ENCODE peak calls at places on chromosomes 13 and 19, in six cellular contexts. L, X, Q, P, H and M are unnamed samples. For H3K9me3 and H3K4me1, the result is how much of the 10 kb centered on the place peaks cover.

GRCh38 chr19:11338569-11339253 is 746 bp downstream of the RAB3D start:
- DNase-seq in L (no peak), X (no peak), Q (no peak), P (no peak), H (no peak), M (no peak)

GRCh38 chr13:95355491-95355890 is 54.2 kb upstream of the ABCC4 start:
- DNase-seq in L (no peak), X (peak), Q (peak), P (no peak), H (no peak), M (no peak)

GRCh38 chr13:78910147-78910546 is 251.2 kb upstream of the OBI1 start:
- DNase-seq in L (no peak), X (no peak), Q (no peak), P (no peak), H (no peak), M (no peak)

GRCh38 chr19:54532528-54532927 is 29.9 kb downstream of the LAIR2 start:
- DNase-seq in L (no peak), X (no peak), Q (no peak), P (no peak), H (no peak), M (no peak)

GRCh38 chr19:13748169-13748884 is 16.0 kb upstream of the MRI1 start:
- DNase-seq in L (peak), X (peak), Q (no peak), P (peak), H (peak), M (no peak)

GRCh38 chr19:29576761-29577661 is 29.1 kb upstream of the POP4 start:
- DNase-seq in L (no peak), X (peak), Q (no peak), P (no peak), H (no peak), M (no peak)

GRCh38 chr19:1062387-1063029 is 4.5 kb upstream of the ARHGAP45 start:
- DNase-seq in L (no peak), X (no peak), Q (no peak), P (no peak), H (no peak), M (no peak)

GRCh38 chr19:31140717-31141116 is 208.5 kb downstream of the TSHZ3 start:
- DNase-seq in L (no peak), X (peak), Q (peak), P (no peak), H (no peak), M (no peak)

GRCh38 chr13:112723771-112724170 is 33.9 kb downstream of the ATP11A start:
- DNase-seq in L (no peak), X (no peak), Q (no peak), P (no peak), H (no peak), M (no peak)

GRCh38 chr13:109743706-109744453 is 42.5 kb downstream of the IRS2 start:
- DNase-seq in L (no peak), X (peak), Q (peak), P (no peak), H (no peak), M (no peak)

GRCh38 chr13:51549593-51549992 is 34.7 kb upstream of the WDFY2 start:
- DNase-seq in L (no peak), X (no peak), Q (no peak), P (no peak), H (no peak), M (no peak)

GRCh38 chr13:68927387-68928026 is 1180.1 kb upstream of the ATXN8OS start:
- DNase-seq in L (no peak), X (no peak), Q (peak), P (peak), H (no peak), M (peak)

GRCh38 chr13:112245959-112246358 is 130.2 kb upstream of the SPACA7 start:
- DNase-seq in L (peak), X (no peak), Q (no peak), P (no peak), H (no peak), M (no peak)

GRCh38 chr13:111212517-111212873 is 97.4 kb downstream of the ARHGEF7 start:
- DNase-seq in L (no peak), X (no peak), Q (no peak), P (no peak), H (no peak), M (no peak)

GRCh38 chr13:66634384-66634783 is 595.8 kb downstream of the PCDH9 start:
- DNase-seq in L (no peak), X (peak), Q (no peak), P (no peak), H (no peak), M (no peak)

GRCh38 chr13:75875450-75875849 is 239.3 kb downstream of the LMO7 start:
- DNase-seq in L (no peak), X (no peak), Q (no peak), P (no peak), H (no peak), M (no peak)

GRCh38 chr13:110399801-110400200 is 92.7 kb downstream of the COL4A2 start:
- DNase-seq in L (no peak), X (peak), Q (no peak), P (no peak), H (no peak), M (no peak)

GRCh38 chr19:6213696-6214585 is 65.8 kb downstream of the MLLT1 start:
- DNase-seq in L (no peak), X (no peak), Q (no peak), P (no peak), H (no peak), M (no peak)

GRCh38 chr13:41905600-41906254 is 55.2 kb downstream of the VWA8 start:
- DNase-seq in L (no peak), X (peak), Q (peak), P (no peak), H (no peak), M (peak)

GRCh38 chr19:14413765-14414171 is 5.4 kb downstream of the DDX39A start:
- DNase-seq in L (no peak), X (peak), Q (peak), P (no peak), H (no peak), M (peak)

GRCh38 chr19:29006057-29006735 is 206.8 kb downstream of the UQCRFS1 start:
- DNase-seq in L (no peak), X (peak), Q (no peak), P (no peak), H (no peak), M (no peak)

GRCh38 chr19:54316746-54317107 is 3.8 kb upstream of the LILRA5 start:
- DNase-seq in L (no peak), X (no peak), Q (peak), P (no peak), H (no peak), M (no peak)

GRCh38 chr19:5360003-5360820 is 19.6 kb upstream of the PTPRS start:
- DNase-seq in L (no peak), X (peak), Q (no peak), P (no peak), H (no peak), M (no peak)

GRCh38 chr13:93254775-93255174 is 28.2 kb downstream of the GPC6 start:
- DNase-seq in L (no peak), X (no peak), Q (no peak), P (no peak), H (no peak), M (peak)

GRCh38 chr19:27974082-27974513 is 1238.9 kb downstream of the UQCRFS1 start:
- DNase-seq in L (no peak), X (no peak), Q (peak), P (peak), H (peak), M (peak)

GRCh38 chr13:48749144-48749543 is 95.4 kb downstream of the CYSLTR2 start:
- DNase-seq in L (no peak), X (peak), Q (no peak), P (no peak), H (no peak), M (no peak)

GRCh38 chr19:15154002-15154612 is 46.7 kb downstream of the NOTCH3 start:
- DNase-seq in L (no peak), X (peak), Q (peak), P (no peak), H (no peak), M (peak)

GRCh38 chr13:110677731-110678545 is 28.0 kb downstream of the CARS2 start:
- DNase-seq in L (no peak), X (peak), Q (no peak), P (no peak), H (no peak), M (no peak)

GRCh38 chr13:113415032-113415431 is 38.3 kb downstream of the ADPRHL1 start:
- DNase-seq in L (no peak), X (no peak), Q (no peak), P (no peak), H (no peak), M (no peak)

GRCh38 chr19:6034512-6034911 is 56.6 kb upstream of the RANBP3 start:
- DNase-seq in L (no peak), X (no peak), Q (no peak), P (no peak), H (no peak), M (no peak)

GRCh38 chr13:112057736-112058518 is 9.0 kb upstream of the SOX1 start:
- DNase-seq in L (no peak), X (no peak), Q (peak), P (no peak), H (no peak), M (no peak)

GRCh38 chr13:19643652-19644051 is 10.2 kb downstream of the MPHOSPH8 start:
- DNase-seq in L (no peak), X (no peak), Q (no peak), P (no peak), H (no peak), M (no peak)

GRCh38 chr19:40716031-40716654 is 543 bp downstream of the COQ8B start:
- DNase-seq in L (peak), X (peak), Q (no peak), P (peak), H (peak), M (no peak)

GRCh38 chr19:525029-525428 is 6.5 kb upstream of the CDC34 start:
- DNase-seq in L (no peak), X (no peak), Q (no peak), P (no peak), H (no peak), M (no peak)

GRCh38 chr19:17324357-17325114 is 10.1 kb downstream of the ANO8 start:
- DNase-seq in L (no peak), X (no peak), Q (no peak), P (no peak), H (no peak), M (no peak)

GRCh38 chr19:38304352-38304865 is 358 bp downstream of the C19orf33 start:
- DNase-seq in L (no peak), X (no peak), Q (no peak), P (no peak), H (no peak), M (no peak)

GRCh38 chr13:35881360-35881759 is 249.8 kb downstream of the DCLK1 start:
- DNase-seq in L (no peak), X (peak), Q (peak), P (no peak), H (no peak), M (no peak)

GRCh38 chr19:51688665-51689571 is 4.2 kb upstream of the SPACA6 start:
- DNase-seq in L (peak), X (peak), Q (peak), P (peak), H (peak), M (peak)

GRCh38 chr19:7549749-7550148 is 14.2 kb downstream of the PNPLA6 start:
- DNase-seq in L (no peak), X (no peak), Q (no peak), P (no peak), H (no peak), M (no peak)

GRCh38 chr19:22976248-22976647 is 26.7 kb downstream of the ZNF728 start:
- DNase-seq in L (no peak), X (no peak), Q (no peak), P (no peak), H (no peak), M (no peak)
- H3K9me3 ChIP-seq in L (half or more), X (under half), Q (half or more), P (under half), H (under half), M (under half)

GRCh38 chr13:99864627-99864990 is 107.0 kb downstream of the ZIC5 start:
- DNase-seq in L (no peak), X (no peak), Q (peak), P (no peak), H (no peak), M (no peak)

GRCh38 chr13:99860736-99861135 is 110.8 kb downstream of the ZIC5 start:
- DNase-seq in L (no peak), X (no peak), Q (peak), P (no peak), H (no peak), M (no peak)

GRCh38 chr13:99863789-99864626 is 107.6 kb downstream of the ZIC5 start:
- DNase-seq in L (no peak), X (no peak), Q (peak), P (no peak), H (no peak), M (no peak)

GRCh38 chr13:99859178-99860177 is 112.1 kb downstream of the ZIC5 start:
- DNase-seq in L (no peak), X (no peak), Q (peak), P (no peak), H (no peak), M (no peak)

DNA sequence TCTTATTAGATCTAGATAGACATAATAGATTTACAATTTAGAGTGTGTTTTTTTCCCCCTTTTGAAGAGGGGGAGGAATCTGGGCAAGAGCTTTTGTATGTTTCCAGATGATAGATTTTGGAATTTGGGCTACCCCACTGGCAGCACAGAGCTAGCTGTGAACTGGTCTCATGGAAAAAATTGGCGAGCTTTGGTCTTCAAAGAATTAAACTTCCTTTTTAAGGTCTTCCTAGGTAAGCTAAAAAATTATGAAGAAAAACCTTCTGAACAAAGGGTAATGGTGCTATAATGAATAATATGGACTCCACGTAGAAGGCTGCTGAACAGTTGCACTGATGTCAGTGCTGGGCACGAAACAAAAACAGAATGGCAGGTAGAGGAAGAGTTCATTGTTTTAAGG is 109.3 kb downstream of the ZIC5 start:
- DNase-seq in L (no peak), X (no peak), Q (no peak), P (no peak), H (no peak), M (no peak)
- H3K4me1 ChIP-seq in L (under half), X (under half), Q (half or more), P (under half), H (under half), M (under half)

GRCh38 chr13:43359536-43359935 is 336.1 kb downstream of the DNAJC15 start:
- DNase-seq in L (no peak), X (no peak), Q (no peak), P (no peak), H (no peak), M (no peak)
- H3K27ac ChIP-seq in L (no peak), X (no peak), Q (no peak), P (no peak), H (no peak), M (no peak)

GRCh38 chr13:27389891-27390290 is 34.5 kb upstream of the GTF3A start:
- DNase-seq in L (no peak), X (no peak), Q (no peak), P (no peak), H (no peak), M (no peak)
- H3K9me3 ChIP-seq in L (under half), X (under half), Q (under half), P (under half), H (under half), M (under half)

GRCh38 chr13:40640202-40640601 is 26.2 kb downstream of the FOXO1 start:
- DNase-seq in L (no peak), X (no peak), Q (no peak), P (no peak), H (no peak), M (no peak)
- H3K4me1 ChIP-seq in L (half or more), X (under half), Q (under half), P (under half), H (under half), M (under half)